ENCODE peak calls at places on chromosome X, in five cellular contexts. R, Y, Q, N and H are unnamed samples.

GRCh38 chrX:10615931-10616780 is 4.2 kb downstream of the MID1 start:
- DNase-seq in R (peak), Y (peak), Q (no peak), N (peak), H (peak)

GRCh38 chrX:153401133-153401764 is at the start of gene PNMA6E:
- DNase-seq in R (no peak), Y (no peak), Q (no peak), N (no peak), H (no peak)

GRCh38 chrX:23784487-23785301 is 1.7 kb downstream of the SAT1 start:
- DNase-seq in R (no peak), Y (no peak), Q (no peak), N (peak), H (peak)

GRCh38 chrX:11792461-11793421 is 34.7 kb downstream of the MSL3 start:
- DNase-seq in R (no peak), Y (no peak), Q (no peak), N (no peak), H (no peak)

GRCh38 chrX:101931104-101931493 is 728 bp downstream of the ZMAT1 start:
- DNase-seq in R (no peak), Y (no peak), Q (no peak), N (no peak), H (peak)

GRCh38 chrX:45807572-45808425 is 607.1 kb upstream of the DIPK2B start:
- DNase-seq in R (peak), Y (no peak), Q (no peak), N (peak), H (no peak)

GRCh38 chrX:119236599-119237525 is 777 bp downstream of the PGRMC1 start:
- DNase-seq in R (peak), Y (peak), Q (no peak), N (peak), H (no peak)

GRCh38 chrX:41603591-41603990 is 85.2 kb upstream of the GPR34 start:
- DNase-seq in R (no peak), Y (no peak), Q (no peak), N (no peak), H (no peak)

GRCh38 chrX:68083510-68083909 is 349.8 kb downstream of the OPHN1 start:
- DNase-seq in R (no peak), Y (no peak), Q (no peak), N (peak), H (no peak)

GRCh38 chrX:118723376-118723775 is 4.0 kb upstream of the IL13RA1 start:
- DNase-seq in R (no peak), Y (no peak), Q (no peak), N (no peak), H (no peak)

GRCh38 chrX:74351760-74352159 is 47.8 kb downstream of the ZCCHC13 start:
- DNase-seq in R (no peak), Y (no peak), Q (no peak), N (no peak), H (no peak)

GRCh38 chrX:679161-679979 is 48.8 kb downstream of the SHOX start:
- DNase-seq in R (no peak), Y (no peak), Q (peak), N (no peak), H (no peak)

GRCh38 chrX:146967296-146967695 is 152.8 kb upstream of the CXorf51A start:
- DNase-seq in R (no peak), Y (no peak), Q (no peak), N (no peak), H (no peak)

GRCh38 chrX:22314692-22315091 is 42.0 kb downstream of the CBLL2 start:
- DNase-seq in R (peak), Y (no peak), Q (no peak), N (peak), H (no peak)

GRCh38 chrX:63250253-63250868 is 100.8 kb downstream of the SPIN4 start:
- DNase-seq in R (peak), Y (no peak), Q (peak), N (peak), H (peak)

GRCh38 chrX:46683023-46683422 is 75.9 kb downstream of the SLC9A7 start:
- DNase-seq in R (no peak), Y (no peak), Q (no peak), N (peak), H (no peak)

GRCh38 chrX:128992107-128992971 is 531.0 kb downstream of the SMARCA1 start:
- DNase-seq in R (no peak), Y (no peak), Q (no peak), N (no peak), H (no peak)

GRCh38 chrX:123626962-123627361 is 105.9 kb downstream of the THOC2 start:
- DNase-seq in R (no peak), Y (no peak), Q (no peak), N (peak), H (no peak)

GRCh38 chrX:40733691-40734090 is 1.7 kb downstream of the MED14 start:
- DNase-seq in R (no peak), Y (no peak), Q (no peak), N (peak), H (no peak)

GRCh38 chrX:136598631-136599030 is 49.3 kb upstream of the CD40LG start:
- DNase-seq in R (no peak), Y (no peak), Q (no peak), N (no peak), H (no peak)

GRCh38 chrX:108347800-108348199 is 90.4 kb downstream of the COL4A6 start:
- DNase-seq in R (peak), Y (no peak), Q (peak), N (no peak), H (no peak)

GRCh38 chrX:78831523-78831922 is 84.0 kb downstream of the LPAR4 start:
- DNase-seq in R (no peak), Y (no peak), Q (no peak), N (no peak), H (no peak)

GRCh38 chrX:70030242-70030823 is 19.4 kb downstream of the AWAT2 start:
- DNase-seq in R (peak), Y (no peak), Q (peak), N (peak), H (peak)

GRCh38 chrX:129953334-129953648 is 29.1 kb upstream of the BCORL1 start:
- DNase-seq in R (no peak), Y (no peak), Q (no peak), N (no peak), H (no peak)

GRCh38 chrX:77276742-77277141 is 170.4 kb upstream of the FGF16 start:
- DNase-seq in R (no peak), Y (no peak), Q (no peak), N (no peak), H (no peak)

GRCh38 chrX:4935387-4935786 is 1221.9 kb upstream of the PRKX start:
- DNase-seq in R (no peak), Y (no peak), Q (no peak), N (no peak), H (no peak)

GRCh38 chrX:42955349-42955748 is 177.4 kb upstream of the PPP1R2C start:
- DNase-seq in R (no peak), Y (no peak), Q (no peak), N (no peak), H (no peak)

GRCh38 chrX:65690057-65690855 is 22.8 kb downstream of the MSN start:
- DNase-seq in R (no peak), Y (peak), Q (no peak), N (peak), H (no peak)

GRCh38 chrX:135411893-135412292 is 9.9 kb upstream of the SMIM10L2A start:
- DNase-seq in R (no peak), Y (no peak), Q (no peak), N (no peak), H (no peak)